ENCODE peak calls at places on chromosomes 1 and 21, in four cellular contexts. H is transverse colon, Z is mesendoderm, U is colonic mucosa. C is an unnamed sample.

GRCh38 chr1:39694026-39694425 is 2.8 kb upstream of the HPCAL4 start:
- DNase-seq in H (no peak), Z (no peak), U (no peak), C (no peak)

GRCh38 chr1:31531177-31532000 is 44.9 kb upstream of the TINAGL1 start:
- DNase-seq in H (no peak), Z (peak; percentile 80), U (no peak), C (no peak)

GRCh38 chr1:229452956-229453801 is 19.3 kb upstream of the ACTA1 start:
- DNase-seq in H (no peak), Z (peak; percentile 64), U (no peak), C (peak; percentile 20)

GRCh38 chr1:228149341-228150020 is at the start of gene GJC2:
- DNase-seq in H (peak; percentile 44), Z (peak; percentile 30), U (no peak), C (no peak)

GRCh38 chr1:196516373-196516772 is 91.9 kb downstream of the KCNT2 start:
- DNase-seq in H (no peak), Z (peak; percentile 65), U (no peak), C (no peak)

GRCh38 chr21:42081931-42082381 is 10.8 kb downstream of the UMODL1 start:
- DNase-seq in H (no peak), Z (no peak), U (no peak), C (no peak)

GRCh38 chr1:31695327-31695726 is 8.5 kb downstream of the COL16A1 start:
- DNase-seq in H (no peak), Z (no peak), U (no peak), C (no peak)

GRCh38 chr1:76866566-76866965 is 714 bp upstream of the ST6GALNAC5 start:
- DNase-seq in H (no peak), Z (no peak), U (no peak), C (no peak)

GRCh38 chr1:76989976-76990375 is 122.7 kb downstream of the ST6GALNAC5 start:
- DNase-seq in H (no peak), Z (no peak), U (no peak), C (no peak)

GRCh38 chr1:154329551-154330131 is 4.3 kb downstream of the ATP8B2 start:
- DNase-seq in H (no peak), Z (peak; percentile 77), U (no peak), C (no peak)

GRCh38 chr1:96360036-96360795 is 361.4 kb upstream of the PTBP2 start:
- DNase-seq in H (no peak), Z (no peak), U (no peak), C (no peak)

GRCh38 chr1:236768601-236769000 is 26.5 kb upstream of the MTR start:
- DNase-seq in H (no peak), Z (no peak), U (no peak), C (no peak)

GRCh38 chr1:145893306-145894055 is 7.8 kb upstream of the ANKRD35 start:
- DNase-seq in H (no peak), Z (no peak), U (no peak), C (no peak)

GRCh38 chr1:145891587-145892485 is 6.2 kb upstream of the ANKRD35 start:
- DNase-seq in H (peak; percentile 94), Z (peak; percentile 99), U (peak; percentile 97), C (peak; percentile 89)

GRCh38 chr1:145891143-145891542 is 5.5 kb upstream of the ANKRD35 start:
- DNase-seq in H (no peak), Z (no peak), U (no peak), C (no peak)

GRCh38 chr1:145889722-145890121 is 4.1 kb upstream of the ANKRD35 start:
- DNase-seq in H (no peak), Z (no peak), U (no peak), C (no peak)

DNA sequence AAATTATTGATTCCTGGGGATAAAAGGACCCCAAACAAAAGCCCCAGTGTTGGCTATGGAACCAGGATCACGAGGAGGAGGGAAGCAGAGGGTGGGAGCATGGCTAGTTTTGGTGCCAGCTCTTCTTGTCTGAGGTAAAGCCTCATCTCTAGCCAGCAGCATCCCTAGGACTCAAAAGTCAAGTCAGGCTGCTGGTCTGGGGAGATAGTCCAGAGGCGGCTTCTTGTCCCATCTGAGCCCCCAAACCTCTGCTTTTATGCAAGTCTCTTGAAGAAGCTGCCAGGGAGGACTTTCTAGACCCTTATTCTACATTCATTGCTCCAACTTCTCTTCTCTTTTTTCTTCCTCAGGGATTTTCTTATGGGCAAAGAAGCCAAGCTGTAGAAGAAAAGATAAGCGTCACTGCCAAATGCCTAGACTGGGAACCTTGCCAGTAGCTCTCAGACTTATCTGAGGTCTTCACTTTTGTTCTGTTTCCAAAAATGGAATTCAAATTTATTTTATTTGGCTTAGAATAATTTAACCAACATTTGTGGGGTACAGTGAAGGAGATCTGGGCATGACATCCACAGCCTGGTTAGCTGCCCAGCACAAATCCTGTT is 6.9 kb upstream of the ANKRD35 start:
- DNase-seq in H (no peak), Z (no peak), U (no peak), C (no peak)
- H3K4me3 ChIP-seq in H (peak overlapping the region; percentile 4), Z (no peak overlapping the region), U (no peak overlapping the region), C (no peak overlapping the region)

DNA sequence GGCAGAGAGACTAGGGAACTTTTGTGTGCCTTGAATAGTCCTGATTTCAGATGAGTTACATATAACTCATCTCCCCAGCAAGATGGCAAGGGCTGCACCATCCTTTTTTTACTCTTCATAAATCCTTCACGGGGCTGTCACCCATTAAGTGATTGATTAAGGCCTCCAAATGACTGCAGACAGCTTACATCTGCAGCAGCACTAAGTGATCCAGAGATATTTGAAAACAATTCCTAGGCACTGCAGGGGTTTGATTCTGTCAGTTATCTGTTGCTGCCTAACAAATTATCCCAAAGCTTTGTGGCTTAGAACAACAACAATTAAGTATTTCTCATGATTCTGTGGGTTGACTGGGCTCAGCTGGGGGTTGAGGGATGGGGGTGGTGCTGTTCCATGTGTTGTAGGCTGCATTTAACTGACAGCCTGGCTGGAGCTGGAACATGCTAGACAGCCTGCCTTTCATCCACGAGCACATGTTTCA is 19.3 kb downstream of the TEX38 start:
- DNase-seq in H (no peak), Z (peak; percentile 77), U (no peak), C (no peak)
- H3K4me1 ChIP-seq in H (peaks cover 29% of the 10 kb centered on the region), Z (peaks cover 5% of the 10 kb centered on the region), U (peaks cover 10% of the 10 kb centered on the region), C (no peaks in the 10 kb centered on the region)

DNA sequence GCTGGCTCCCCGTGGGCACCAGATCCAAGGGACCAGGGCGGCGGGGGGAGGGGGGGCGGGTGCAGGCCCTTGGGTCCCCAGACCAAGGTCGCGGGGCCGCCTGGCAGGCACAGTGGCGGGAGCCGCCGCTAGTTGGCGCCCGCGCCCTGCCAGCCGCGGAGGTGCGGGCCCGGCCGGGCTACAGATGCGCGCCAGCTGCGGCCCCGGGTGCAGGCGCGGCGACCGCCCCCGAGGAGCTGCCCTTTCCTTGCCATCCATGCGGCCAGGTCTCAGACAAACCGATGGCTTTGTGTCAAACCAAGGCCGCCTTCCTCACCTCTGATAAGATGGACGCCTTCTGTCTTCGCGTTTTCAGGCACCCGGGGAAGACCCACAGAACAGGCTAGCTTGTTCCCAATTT is 2.2 kb upstream of the RUNX3 start:
- DNase-seq in H (peak; percentile 64), Z (peak; percentile 52), U (no peak), C (peak; percentile 29)
- H3K27me3 ChIP-seq in H (peaks cover 92% of the 10 kb centered on the region), Z (peaks cover 54% of the 10 kb centered on the region), U (peaks cover 64% of the 10 kb centered on the region), C (peaks cover 9% of the 10 kb centered on the region)

GRCh38 chr1:205570173-205570501 is 61.7 kb downstream of the ELK4 start:
- DNase-seq in H (peak; percentile 6), Z (no peak), U (peak; percentile 26), C (no peak)
- H3K4me3 ChIP-seq in H (no peak overlapping the region), Z (no peak overlapping the region), U (peak overlapping the region; percentile 11), C (no peak overlapping the region)

GRCh38 chr1:2242814-2243725 is 15.0 kb downstream of the SKI start:
- DNase-seq in H (no peak), Z (no peak), U (no peak), C (no peak)
- H3K4me1 ChIP-seq in H (peaks cover 65% of the 10 kb centered on the region), Z (peaks cover 7% of the 10 kb centered on the region), U (peaks cover 23% of the 10 kb centered on the region), C (peaks cover 34% of the 10 kb centered on the region)

GRCh38 chr1:210092366-210092765 is 140.2 kb upstream of the SERTAD4 start:
- DNase-seq in H (no peak), Z (no peak), U (no peak), C (no peak)
- H3K27me3 ChIP-seq in H (no peaks in the 10 kb centered on the region), Z (no peaks in the 10 kb centered on the region), U (no peaks in the 10 kb centered on the region), C (no peaks in the 10 kb centered on the region)

C was measured in small intestine.